ENCODE peak calls at places on chromosome 18, in five cellular contexts. D, F, J, G and N are unnamed samples.

GRCh38 chr18:42477261-42477660 is 522.2 kb downstream of the PIK3C3 start:
- DNase-seq in D (no peak), F (no peak), J (no peak), G (no peak), N (no peak)

GRCh38 chr18:74766233-74766632 is 168.6 kb downstream of the ZNF407 start:
- DNase-seq in D (no peak), F (no peak), J (no peak), G (no peak), N (no peak)

GRCh38 chr18:47931707-47932103 is 1.2 kb upstream of the SMAD2 start:
- DNase-seq in D (no peak), F (no peak), J (no peak), G (peak; percentile 21), N (peak; percentile 76)

GRCh38 chr18:25050605-25051004 is 301.4 kb downstream of the ZNF521 start:
- DNase-seq in D (no peak), F (no peak), J (no peak), G (no peak), N (no peak)

GRCh38 chr18:23648930-23649622 is 13.6 kb downstream of the ANKRD29 start:
- DNase-seq in D (no peak), F (no peak), J (no peak), G (no peak), N (no peak)

GRCh38 chr18:2293109-2293839 is 278.0 kb downstream of the METTL4 start:
- DNase-seq in D (no peak), F (no peak), J (no peak), G (no peak), N (peak; percentile 32)

GRCh38 chr18:33495278-33495677 is 54.8 kb upstream of the CCDC178 start:
- DNase-seq in D (peak; percentile 44), F (peak; percentile 2), J (peak; percentile 24), G (peak; percentile 21), N (peak; percentile 82)

GRCh38 chr18:77191241-77191751 is 58.4 kb upstream of the GALR1 start:
- DNase-seq in D (no peak), F (no peak), J (no peak), G (no peak), N (no peak)

GRCh38 chr18:70998490-70998889 is 709.6 kb downstream of the SOCS6 start:
- DNase-seq in D (no peak), F (no peak), J (no peak), G (no peak), N (no peak)

GRCh38 chr18:5425721-5426120 is 118.1 kb downstream of the EPB41L3 start:
- DNase-seq in D (no peak), F (no peak), J (no peak), G (no peak), N (no peak)

GRCh38 chr18:60552948-60553347 is 180.4 kb upstream of the MC4R start:
- DNase-seq in D (no peak), F (no peak), J (no peak), G (no peak), N (no peak)

GRCh38 chr18:7317804-7318231 is 86.9 kb downstream of the LRRC30 start:
- DNase-seq in D (no peak), F (no peak), J (no peak), G (no peak), N (no peak)

GRCh38 chr18:7568426-7568825 is 1.3 kb downstream of the PTPRM start:
- DNase-seq in D (no peak), F (no peak), J (peak; percentile 33), G (no peak), N (peak; percentile 76)

GRCh38 chr18:60019463-60019840 is 119.7 kb downstream of the PMAIP1 start:
- DNase-seq in D (no peak), F (no peak), J (no peak), G (no peak), N (no peak)

DNA sequence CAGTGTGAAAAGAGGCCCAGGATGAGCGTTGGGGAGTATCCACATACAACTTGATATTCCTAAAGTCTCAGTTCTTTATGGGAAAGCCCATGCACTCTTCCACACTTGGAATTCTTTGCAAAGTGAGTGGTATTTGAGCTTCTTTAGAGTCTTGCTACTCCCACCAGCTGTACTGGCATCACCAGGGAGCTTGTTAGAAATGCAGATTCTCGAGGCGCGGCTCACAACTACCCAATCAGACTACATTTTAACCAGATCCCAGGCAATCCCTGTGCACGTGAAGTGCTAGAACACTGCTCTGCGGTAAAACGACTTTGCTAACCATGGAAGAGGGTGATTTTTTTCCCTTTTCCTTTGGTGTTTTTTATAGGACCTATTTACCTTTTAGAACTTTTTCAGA is 184.7 kb downstream of the NEDD4L start:
- DNase-seq in D (no peak), F (no peak), J (no peak), G (no peak), N (peak; percentile 72)
- H3K79me2 ChIP-seq in D (peaks cover 90% of the 10 kb centered on the region), F (no peaks in the 10 kb centered on the region), J (peaks cover 95% of the 10 kb centered on the region), G (peaks cover 26% of the 10 kb centered on the region), N (peaks cover 94% of the 10 kb centered on the region)

GRCh38 chr18:54983041-54983686 is 23.9 kb upstream of the CCDC68 start:
- DNase-seq in D (no peak), F (no peak), J (peak; percentile 44), G (peak; percentile 47), N (peak; percentile 78)

GRCh38 chr18:54981076-54981475 is 21.8 kb upstream of the CCDC68 start:
- DNase-seq in D (no peak), F (no peak), J (no peak), G (no peak), N (no peak)

GRCh38 chr18:54984908-54985307 is 25.6 kb upstream of the CCDC68 start:
- DNase-seq in D (no peak), F (no peak), J (no peak), G (no peak), N (no peak)
- TF ChIP-seq CREB1 in D (no peak), F (no peak), J (no peak), G (no peak), N (no peak)

DNA sequence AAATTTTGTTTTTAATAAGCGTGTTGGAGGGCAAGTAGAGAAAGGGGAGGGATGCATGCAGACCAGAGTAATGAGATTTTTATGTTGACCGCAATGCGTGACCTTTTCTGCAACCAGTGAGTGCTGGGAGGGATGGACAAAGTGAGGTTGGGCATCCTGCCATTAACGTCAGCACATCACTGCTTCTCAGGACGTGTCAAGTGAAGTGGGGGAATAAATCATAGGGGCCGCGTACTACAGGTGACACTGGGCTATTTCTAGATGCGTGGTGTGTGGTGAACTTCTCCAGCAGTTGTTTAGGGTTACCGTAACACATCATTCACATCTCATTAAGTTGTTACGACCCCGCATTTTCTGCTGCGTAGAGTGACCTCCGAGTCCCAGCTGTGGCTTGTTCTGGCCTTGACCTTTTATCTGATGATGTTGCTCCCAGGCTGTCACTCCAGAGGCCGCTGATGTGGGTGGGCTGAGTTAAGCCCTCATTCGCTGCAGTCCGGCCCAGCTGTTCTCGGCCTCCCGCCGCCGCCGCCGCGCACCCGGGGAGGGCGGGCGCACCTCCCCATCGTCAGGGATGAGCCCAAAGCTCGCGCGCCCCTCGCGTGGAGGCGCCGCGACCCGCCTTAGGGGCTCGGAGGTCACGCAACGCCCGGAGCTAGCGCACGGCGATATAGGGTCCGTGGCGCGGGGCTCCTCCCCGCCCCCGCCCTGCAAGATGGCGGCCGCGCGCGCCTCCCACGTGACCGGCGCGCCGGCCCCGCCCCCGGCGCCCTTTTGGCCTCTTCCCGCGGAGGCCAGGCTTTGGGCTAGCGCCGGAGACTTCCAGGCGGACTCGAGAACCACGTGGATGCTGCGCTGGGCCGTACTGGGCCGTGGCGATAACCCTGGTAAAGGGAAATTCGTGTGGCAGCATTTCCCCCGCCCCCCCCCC is 3.5 kb downstream of the ZCCHC2 start:
- DNase-seq in D (no peak), F (peak; percentile 48), J (peak; percentile 87), G (peak; percentile 80), N (peak; percentile 90)
- H3K79me2 ChIP-seq in D (peaks cover 26% of the 10 kb centered on the region), F (peaks cover 75% of the 10 kb centered on the region), J (peaks cover 88% of the 10 kb centered on the region), G (peaks cover 75% of the 10 kb centered on the region), N (peaks cover 44% of the 10 kb centered on the region)

DNA sequence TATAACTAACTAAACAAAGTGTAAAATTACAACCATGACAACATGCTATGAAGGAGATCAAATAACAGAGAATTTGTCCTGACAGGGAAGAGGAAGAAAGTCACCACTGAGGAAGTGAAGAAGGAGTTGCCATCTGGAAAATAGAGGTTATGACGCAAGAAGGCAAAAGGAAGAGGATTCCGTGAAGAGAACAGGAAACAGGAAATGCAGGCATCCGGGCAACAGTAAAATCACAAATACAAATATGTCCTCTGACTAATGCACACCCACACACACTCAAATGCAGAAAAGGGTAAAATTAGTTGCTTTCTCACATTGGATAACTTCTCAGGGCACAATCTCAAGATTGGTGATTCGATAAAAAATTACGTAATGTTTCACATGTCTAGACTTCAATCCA is 278.4 kb downstream of the TMX3 start:
- DNase-seq in D (no peak), F (no peak), J (no peak), G (no peak), N (no peak)
- TF ChIP-seq CREB1 in D (no peak), F (no peak), J (no peak), G (no peak), N (no peak)

GRCh38 chr18:12839526-12840196 is 44.4 kb downstream of the PTPN2 start:
- DNase-seq in D (no peak), F (peak; percentile 82), J (no peak), G (no peak), N (no peak)

GRCh38 chr18:12836551-12836950 is 47.5 kb downstream of the PTPN2 start:
- DNase-seq in D (no peak), F (no peak), J (no peak), G (no peak), N (no peak)

GRCh38 chr18:12837747-12838146 is 46.3 kb downstream of the PTPN2 start:
- DNase-seq in D (no peak), F (no peak), J (no peak), G (no peak), N (no peak)

GRCh38 chr18:12839057-12839525 is 44.9 kb downstream of the PTPN2 start:
- DNase-seq in D (no peak), F (peak; percentile 79), J (no peak), G (no peak), N (no peak)

GRCh38 chr18:12838178-12838634 is 45.8 kb downstream of the PTPN2 start:
- DNase-seq in D (no peak), F (peak; percentile 39), J (peak; percentile 90), G (peak; percentile 16), N (peak; percentile 26)
- H3K79me2 ChIP-seq in D (peaks cover 56% of the 10 kb centered on the region), F (peaks cover 46% of the 10 kb centered on the region), J (peaks cover 12% of the 10 kb centered on the region), G (peaks cover 35% of the 10 kb centered on the region), N (peaks cover 71% of the 10 kb centered on the region)

GRCh38 chr18:34709631-34710429 is at the start of gene DTNA:
- DNase-seq in D (no peak), F (no peak), J (no peak), G (no peak), N (peak; percentile 65)

GRCh38 chr18:34704823-34705222 is 5.3 kb upstream of the DTNA start:
- DNase-seq in D (no peak), F (no peak), J (no peak), G (no peak), N (no peak)

GRCh38 chr18:34710430-34711386 is 610 bp downstream of the DTNA start:
- DNase-seq in D (no peak), F (no peak), J (no peak), G (no peak), N (no peak)

GRCh38 chr18:34709104-34709503 is 994 bp upstream of the DTNA start:
- DNase-seq in D (no peak), F (no peak), J (peak; percentile 10), G (no peak), N (no peak)

GRCh38 chr18:34707670-34708069 is 2.4 kb upstream of the DTNA start:
- DNase-seq in D (no peak), F (no peak), J (no peak), G (no peak), N (peak; percentile 33)
- TF ChIP-seq CREB1 in D (no peak), F (no peak), J (no peak), G (no peak), N (no peak)

GRCh38 chr18:28757466-28758008 is 580.6 kb upstream of the CDH2 start:
- DNase-seq in D (no peak), F (no peak), J (no peak), G (no peak), N (no peak)
- H3K79me2 ChIP-seq in D (no peaks in the 10 kb centered on the region), F (no peaks in the 10 kb centered on the region), J (no peaks in the 10 kb centered on the region), G (no peaks in the 10 kb centered on the region), N (no peaks in the 10 kb centered on the region)